ENCODE peak calls at places on chromosomes 2 and 18, in four cellular contexts. C is NCI-H510A; Q is stimulated activated CD4-positive, alpha-beta T cell treated with anti-CD3 and anti-CD28 coated beads, Interleukin-15, amount 100 ng/mL, for 24 hours; A is fibroblast of lung. Z is an unnamed sample.

GRCh38 chr2:9972621-9973445 is 21.3 kb downstream of the GRHL1 start:
- DNase-seq in C (no peak), Q (peak), A (peak), Z (no peak)

GRCh38 chr2:86082768-86083167 is 22.9 kb downstream of the POLR1A start:
- DNase-seq in C (no peak), Q (no peak), A (no peak), Z (no peak)

GRCh38 chr18:34444622-34445021 is 219.9 kb upstream of the NOL4 start:
- DNase-seq in C (no peak), Q (no peak), A (no peak), Z (no peak)

GRCh38 chr2:54646170-54646927 is 77.1 kb upstream of the EML6 start:
- DNase-seq in C (no peak), Q (no peak), A (no peak), Z (no peak)

GRCh38 chr2:241680827-241681599 is 5.6 kb downstream of the DTYMK start:
- DNase-seq in C (no peak), Q (no peak), A (peak), Z (peak)

GRCh38 chr2:64708834-64709233 is 55.1 kb upstream of the SERTAD2 start:
- DNase-seq in C (no peak), Q (no peak), A (no peak), Z (no peak)

GRCh38 chr2:127810637-127811396 is at the start of gene WDR33:
- DNase-seq in C (peak), Q (peak), A (peak), Z (peak)

GRCh38 chr2:61448229-61448628 is 22.7 kb downstream of the USP34 start:
- DNase-seq in C (no peak), Q (no peak), A (no peak), Z (no peak)

GRCh38 chr18:50870138-50870845 is 8.6 kb upstream of the ME2 start:
- DNase-seq in C (no peak), Q (no peak), A (peak), Z (no peak)

GRCh38 chr18:67402543-67402942 is 114.0 kb downstream of the DSEL start:
- DNase-seq in C (no peak), Q (no peak), A (peak), Z (no peak)

GRCh38 chr2:218357194-218358177 is 829 bp downstream of the CATIP start:
- DNase-seq in C (no peak), Q (no peak), A (no peak), Z (no peak)

GRCh38 chr2:47230418-47230817 is 75.3 kb upstream of the STPG4 start:
- DNase-seq in C (no peak), Q (no peak), A (peak), Z (peak)

GRCh38 chr18:2909431-2910140 is 62.8 kb downstream of the EMILIN2 start:
- DNase-seq in C (no peak), Q (no peak), A (no peak), Z (no peak)

GRCh38 chr18:8952796-8953760 is 149.4 kb upstream of the NDUFV2 start:
- DNase-seq in C (no peak), Q (no peak), A (peak), Z (no peak)

GRCh38 chr2:218168635-218169462 is 2.1 kb upstream of the CXCR1 start:
- DNase-seq in C (no peak), Q (peak), A (peak), Z (no peak)

GRCh38 chr2:36214682-36215081 is 140.9 kb upstream of the CRIM1 start:
- DNase-seq in C (no peak), Q (no peak), A (no peak), Z (no peak)

GRCh38 chr2:46010925-46011490 is 286.2 kb upstream of the EPAS1 start:
- DNase-seq in C (no peak), Q (no peak), A (peak), Z (no peak)

GRCh38 chr18:51236225-51236624 is 38.7 kb upstream of the MEX3C start:
- DNase-seq in C (no peak), Q (no peak), A (no peak), Z (no peak)

GRCh38 chr2:232776435-232776834 is at the start of gene KCNJ13:
- DNase-seq in C (no peak), Q (no peak), A (no peak), Z (no peak)

GRCh38 chr18:7729858-7730257 is 162.7 kb downstream of the PTPRM start:
- DNase-seq in C (no peak), Q (no peak), A (no peak), Z (no peak)

GRCh38 chr2:233817305-233817980 is 36.9 kb downstream of the HJURP start:
- DNase-seq in C (no peak), Q (no peak), A (no peak), Z (no peak)

GRCh38 chr2:176149484-176150337 is 1.6 kb upstream of the HOXD4 start:
- DNase-seq in C (no peak), Q (no peak), A (no peak), Z (no peak)

GRCh38 chr18:13943338-13943737 is 28.0 kb upstream of the MC2R start:
- DNase-seq in C (no peak), Q (no peak), A (no peak), Z (no peak)

GRCh38 chr18:59416818-59417217 is 57.8 kb upstream of the LMAN1 start:
- DNase-seq in C (no peak), Q (no peak), A (peak), Z (no peak)

GRCh38 chr2:51920509-51920908 is 888.6 kb upstream of the NRXN1 start:
- DNase-seq in C (no peak), Q (no peak), A (peak), Z (no peak)

GRCh38 chr18:26804474-26804873 is 61.0 kb downstream of the AQP4 start:
- DNase-seq in C (no peak), Q (no peak), A (no peak), Z (no peak)

GRCh38 chr2:27958711-27959378 is 68.3 kb downstream of the BABAM2 start:
- DNase-seq in C (no peak), Q (no peak), A (no peak), Z (no peak)

GRCh38 chr18:39589496-39589895 is 2023.9 kb upstream of the CELF4 start:
- DNase-seq in C (no peak), Q (no peak), A (no peak), Z (no peak)

GRCh38 chr18:29439398-29439797 is 1262.5 kb upstream of the CDH2 start:
- DNase-seq in C (no peak), Q (no peak), A (no peak), Z (no peak)

GRCh38 chr2:229689307-229689839 is 25.0 kb downstream of the DNER start:
- DNase-seq in C (no peak), Q (no peak), A (no peak), Z (no peak)

GRCh38 chr2:102027703-102028059 is 35.9 kb downstream of the IL1R2 start:
- DNase-seq in C (no peak), Q (no peak), A (no peak), Z (no peak)

Z was measured in psoas muscle.